ENCODE peak calls at places on chromosomes 1 and 21, in seven cellular contexts. P, F, W, Y, S, Z and C are unnamed samples.

GRCh38 chr1:228000836-228001563 is 5.8 kb upstream of the WNT3A start:
- DNase-seq in F (no peak), Z (no peak), P (no peak), W (no peak), Y (no peak), S (no peak), C (no peak)

GRCh38 chr21:39103689-39104088 is 79.6 kb downstream of the PSMG1 start:
- DNase-seq in W (no peak), Y (no peak), Z (no peak), F (no peak), S (no peak), P (no peak), C (no peak)

GRCh38 chr1:63537940-63538339 is 14.6 kb downstream of the EFCAB7 start:
- DNase-seq in Y (peak), W (peak), Z (no peak), F (no peak), P (no peak), S (no peak), C (peak)

GRCh38 chr1:220137006-220137794 is 43.3 kb downstream of the IARS2 start:
- DNase-seq in S (no peak), W (no peak), Y (peak), F (no peak), P (no peak), Z (no peak), C (no peak)

GRCh38 chr1:153404768-153405167 is 11.6 kb upstream of the S100A7A start:
- DNase-seq in Z (peak), P (peak), F (no peak), S (peak), Y (no peak), W (peak), C (no peak)

GRCh38 chr1:69836961-69837636 is 269.4 kb downstream of the LRRC7 start:
- DNase-seq in W (no peak), S (no peak), F (no peak), P (no peak), Z (no peak), Y (no peak), C (peak)

GRCh38 chr1:155219592-155220031 is 11.1 kb downstream of the MTX1 start:
- DNase-seq in Z (peak), P (no peak), F (no peak), S (no peak), Y (no peak), W (peak), C (no peak)

GRCh38 chr1:166114419-166114818 is 52.4 kb downstream of the FAM78B start:
- DNase-seq in W (no peak), F (no peak), Z (no peak), S (no peak), Y (no peak), P (no peak), C (no peak)

GRCh38 chr1:92934395-92935378 is 26.6 kb downstream of the DIPK1A start:
- DNase-seq in F (no peak), Z (no peak), W (no peak), P (no peak), S (no peak), Y (peak), C (peak)

GRCh38 chr1:113142791-113143190 is 69.8 kb downstream of the LRIG2 start:
- DNase-seq in Y (peak), F (no peak), S (no peak), Z (no peak), W (no peak), P (no peak), C (no peak)

GRCh38 chr1:155185783-155186265 is 12.2 kb downstream of the TRIM46 start:
- DNase-seq in Z (no peak), Y (no peak), W (no peak), F (no peak), S (no peak), P (no peak), C (no peak)

GRCh38 chr1:241275981-241276380 is 81.0 kb downstream of the RGS7 start:
- DNase-seq in W (no peak), Z (no peak), S (no peak), F (no peak), P (no peak), Y (peak), C (no peak)

GRCh38 chr1:3943806-3944620 is 43.9 kb upstream of the C1orf174 start:
- DNase-seq in Z (no peak), Y (no peak), S (no peak), F (no peak), W (no peak), P (no peak), C (no peak)

GRCh38 chr1:240402318-240402717 is 209.6 kb downstream of the GREM2 start:
- DNase-seq in F (no peak), W (no peak), Y (no peak), S (no peak), P (no peak), Z (no peak), C (no peak)

GRCh38 chr1:39409055-39409816 is 82.2 kb upstream of the BMP8A start:
- DNase-seq in F (no peak), W (peak), S (peak), Y (peak), P (no peak), Z (no peak), C (no peak)

GRCh38 chr1:211579434-211580302 is 707 bp upstream of the SLC30A1 start:
- DNase-seq in P (no peak), S (peak), W (peak), Z (no peak), F (no peak), Y (no peak), C (no peak)

GRCh38 chr1:204169871-204170270 is 3.7 kb upstream of the REN start:
- DNase-seq in P (no peak), S (no peak), Z (no peak), W (peak), Y (no peak), F (no peak), C (no peak)

GRCh38 chr1:3611170-3612019 is at the start of gene MEGF6:
- DNase-seq in P (peak), F (no peak), W (peak), S (peak), Z (peak), Y (peak), C (peak)

GRCh38 chr1:119286587-119287181 is 81.9 kb upstream of the HAO2 start:
- DNase-seq in W (peak), F (no peak), P (peak), Z (peak), Y (peak), S (peak), C (no peak)

GRCh38 chr1:29754608-29755375 is 518.5 kb downstream of the PTPRU start:
- DNase-seq in P (no peak), F (no peak), S (no peak), W (no peak), Y (no peak), Z (no peak), C (no peak)

GRCh38 chr1:172120381-172120780 is 279.1 kb downstream of the DNM3 start:
- DNase-seq in F (peak), Z (no peak), P (no peak), S (no peak), Y (no peak), W (no peak), C (no peak)

DNA sequence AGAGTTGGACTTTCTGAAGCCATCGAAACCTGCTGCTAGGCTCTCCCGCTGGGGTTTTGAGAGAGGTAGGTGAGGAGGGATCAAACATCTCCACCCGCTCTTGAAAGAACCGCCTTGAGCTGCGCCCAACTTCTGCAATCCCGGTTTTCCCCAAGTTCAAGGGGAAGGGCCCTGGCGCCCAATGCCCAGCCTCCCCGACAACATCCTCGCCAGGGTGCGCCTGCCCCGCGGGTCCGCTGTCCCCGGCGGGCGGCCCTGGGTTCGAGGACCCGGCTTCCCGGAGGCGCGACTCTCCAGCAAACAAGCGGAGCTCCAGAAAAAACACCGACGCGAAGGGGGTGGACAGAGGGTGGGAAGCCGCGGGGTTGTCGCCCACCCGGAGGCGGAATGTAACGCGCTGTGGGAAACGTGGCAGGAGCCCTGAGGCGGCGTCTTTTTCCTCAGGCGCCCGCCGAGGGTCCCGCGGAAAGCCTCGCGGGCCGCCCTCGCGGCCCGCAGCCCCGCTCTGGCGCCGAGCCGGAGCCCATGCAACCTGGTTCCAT is 607 bp downstream of the BTG3 start:
- DNase-seq in Z (no peak), W (peak), P (no peak), Y (no peak), S (no peak), F (no peak), C (no peak)
- TF ChIP-seq EZH2 in Z (no peak), W (no peak), P (no peak), Y (no peak), S (no peak), F (no peak), C (no peak)

DNA sequence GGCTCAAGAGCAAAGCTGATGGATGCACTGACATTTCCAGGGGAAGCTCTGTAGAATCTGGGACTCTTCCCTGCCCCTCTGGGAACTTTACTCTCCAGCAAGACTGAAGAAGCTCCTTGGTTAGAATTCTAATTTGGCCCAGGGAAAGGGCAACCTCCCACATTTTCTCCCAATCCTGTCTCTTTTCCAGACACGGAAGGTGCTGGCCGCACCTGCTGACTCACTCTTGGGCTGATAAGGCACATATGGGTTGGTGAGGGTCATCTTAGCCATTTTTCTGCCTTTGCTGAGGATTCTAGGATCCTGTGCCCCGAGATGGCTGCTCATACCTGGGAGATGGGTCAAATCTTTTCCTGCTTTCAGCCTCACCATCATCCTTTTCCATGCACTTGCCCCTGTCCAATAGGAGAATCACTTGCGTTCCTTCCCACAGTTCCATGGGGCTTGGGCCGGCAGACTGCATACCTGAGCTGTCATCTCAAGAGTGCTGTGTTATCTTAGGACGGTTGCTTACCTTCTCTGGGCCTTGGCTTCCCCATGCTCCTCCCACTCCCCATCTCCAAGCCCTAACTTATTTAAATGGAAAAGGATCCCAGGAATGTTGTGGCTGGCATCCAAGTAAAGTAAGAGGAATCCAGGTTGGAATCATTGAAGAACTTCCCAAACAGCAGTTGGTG is 1.3 kb downstream of the TINAGL1 start:
- DNase-seq in W (peak), Z (peak), P (no peak), F (no peak), Y (peak), S (peak), C (no peak)
- TF ChIP-seq POLR2AphosphoS5 in W (no peak), Z (no peak), P (peak), F (no peak), Y (peak), S (no peak), C (no peak)

GRCh38 chr1:181086926-181087325 is 1.6 kb upstream of the IER5 start:
- DNase-seq in Z (no peak), F (no peak), Y (no peak), S (no peak), P (no peak), W (no peak), C (no peak)
- TF ChIP-seq EZH2 in Z (no peak), F (no peak), Y (no peak), S (no peak), P (no peak), W (no peak), C (no peak)

DNA sequence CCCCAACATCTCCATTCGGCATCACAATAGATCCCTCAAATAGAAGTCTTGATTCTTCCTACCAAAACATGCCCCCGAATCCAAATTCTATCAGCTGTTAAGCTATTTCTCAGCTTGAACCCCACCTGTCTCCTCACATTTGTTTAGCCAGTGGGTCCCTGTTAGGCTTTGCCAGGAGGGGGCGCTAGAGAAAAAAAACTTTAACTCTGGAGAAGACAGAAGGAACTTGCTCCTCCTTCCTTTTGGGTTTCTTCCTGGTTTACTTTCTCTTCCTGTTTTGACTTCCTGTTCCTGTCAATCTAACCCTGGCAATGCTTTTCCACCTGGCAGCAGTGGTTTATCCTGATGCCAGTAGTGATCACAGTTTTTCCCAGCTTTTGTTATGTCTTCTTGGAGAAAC is 95.6 kb upstream of the KCNK1 start:
- DNase-seq in F (no peak), Z (peak), W (peak), P (peak), S (no peak), Y (no peak), C (no peak)
- TF ChIP-seq POLR2AphosphoS5 in F (no peak), Z (no peak), W (no peak), P (peak), S (no peak), Y (no peak), C (no peak)